ENCODE peak calls at places on chromosomes 5 and 9, in nine cellular contexts. One of them, this sample, is unnamed.
A peak's percentile ranks its signal among the peaks of the same experiment; 100 is the strongest.

GRCh38 chr5:9201761-9202160 is 344.1 kb downstream of the SEMA5A start:
- DNase-seq in fibroblast of the aortic adventitia: no peak
- DNase-seq in pancreas: no peak
- DNase-seq in GM12865: no peak
- DNase-seq in tibial nerve: no peak
- DNase-seq in HFFc6: no peak
- DNase-seq in cardiac muscle cell: no peak
- DNase-seq in mammary epithelial cell: no peak
- DNase-seq in progenitor cell of endocrine pancreas: no peak
- DNase-seq in this sample: no peak

GRCh38 chr9:87518702-87519335 is 21.2 kb downstream of the DAPK1 start:
- DNase-seq in fibroblast of the aortic adventitia: peak; percentile 87
- DNase-seq in pancreas: no peak
- DNase-seq in GM12865: no peak
- DNase-seq in tibial nerve: peak; percentile 62
- DNase-seq in HFFc6: no peak
- DNase-seq in cardiac muscle cell: peak; percentile 94
- DNase-seq in mammary epithelial cell: no peak
- DNase-seq in progenitor cell of endocrine pancreas: no peak
- DNase-seq in this sample: no peak

GRCh38 chr5:142841511-142842255 is 71.5 kb downstream of the ARHGAP26 start:
- DNase-seq in fibroblast of the aortic adventitia: peak; percentile 85
- DNase-seq in pancreas: no peak
- DNase-seq in GM12865: no peak
- DNase-seq in tibial nerve: peak; percentile 47
- DNase-seq in HFFc6: peak; percentile 33
- DNase-seq in cardiac muscle cell: peak; percentile 72
- DNase-seq in mammary epithelial cell: no peak
- DNase-seq in progenitor cell of endocrine pancreas: no peak
- DNase-seq in this sample: peak; percentile 55

GRCh38 chr9:96674914-96675538 is 19.9 kb upstream of the PRXL2C start:
- DNase-seq in fibroblast of the aortic adventitia: peak; percentile 73
- DNase-seq in pancreas: no peak
- DNase-seq in GM12865: no peak
- DNase-seq in tibial nerve: no peak
- DNase-seq in HFFc6: peak; percentile 65
- DNase-seq in cardiac muscle cell: peak; percentile 39
- DNase-seq in mammary epithelial cell: peak; percentile 91
- DNase-seq in progenitor cell of endocrine pancreas: no peak
- DNase-seq in this sample: no peak

GRCh38 chr5:133220851-133221674 is 169.2 kb downstream of the HSPA4 start:
- DNase-seq in fibroblast of the aortic adventitia: peak; percentile 62
- DNase-seq in pancreas: no peak
- DNase-seq in GM12865: no peak
- DNase-seq in tibial nerve: no peak
- DNase-seq in HFFc6: no peak
- DNase-seq in cardiac muscle cell: peak; percentile 35
- DNase-seq in mammary epithelial cell: no peak
- DNase-seq in progenitor cell of endocrine pancreas: no peak
- DNase-seq in this sample: no peak

GRCh38 chr9:72749276-72749675 is 203.6 kb downstream of the ALDH1A1 start:
- DNase-seq in fibroblast of the aortic adventitia: no peak
- DNase-seq in pancreas: no peak
- DNase-seq in GM12865: no peak
- DNase-seq in tibial nerve: no peak
- DNase-seq in HFFc6: no peak
- DNase-seq in cardiac muscle cell: no peak
- DNase-seq in mammary epithelial cell: peak; percentile 51
- DNase-seq in progenitor cell of endocrine pancreas: no peak
- DNase-seq in this sample: no peak

GRCh38 chr5:7321724-7322123 is 74.2 kb upstream of the ADCY2 start:
- DNase-seq in fibroblast of the aortic adventitia: peak; percentile 97
- DNase-seq in pancreas: no peak
- DNase-seq in GM12865: no peak
- DNase-seq in tibial nerve: peak; percentile 38
- DNase-seq in HFFc6: peak; percentile 99
- DNase-seq in cardiac muscle cell: no peak
- DNase-seq in mammary epithelial cell: no peak
- DNase-seq in progenitor cell of endocrine pancreas: no peak
- DNase-seq in this sample: peak; percentile 91

GRCh38 chr5:121975294-121975693 is 13.5 kb downstream of the SRFBP1 start:
- DNase-seq in fibroblast of the aortic adventitia: no peak
- DNase-seq in pancreas: no peak
- DNase-seq in GM12865: no peak
- DNase-seq in tibial nerve: no peak
- DNase-seq in HFFc6: no peak
- DNase-seq in cardiac muscle cell: no peak
- DNase-seq in mammary epithelial cell: no peak
- DNase-seq in progenitor cell of endocrine pancreas: no peak
- DNase-seq in this sample: no peak

GRCh38 chr9:35680331-35681105 is 6.8 kb downstream of the CA9 start:
- DNase-seq in fibroblast of the aortic adventitia: peak; percentile 22
- DNase-seq in pancreas: no peak
- DNase-seq in GM12865: peak; percentile 77
- DNase-seq in tibial nerve: no peak
- DNase-seq in HFFc6: peak; percentile 79
- DNase-seq in cardiac muscle cell: peak; percentile 74
- DNase-seq in mammary epithelial cell: no peak
- DNase-seq in progenitor cell of endocrine pancreas: no peak
- DNase-seq in this sample: peak; percentile 39

GRCh38 chr5:89676634-89677033 is 732.9 kb downstream of the CETN3 start:
- DNase-seq in fibroblast of the aortic adventitia: no peak
- DNase-seq in pancreas: no peak
- DNase-seq in GM12865: peak; percentile 13
- DNase-seq in tibial nerve: no peak
- DNase-seq in HFFc6: no peak
- DNase-seq in cardiac muscle cell: no peak
- DNase-seq in mammary epithelial cell: no peak
- DNase-seq in progenitor cell of endocrine pancreas: no peak
- DNase-seq in this sample: no peak

GRCh38 chr9:98867109-98867433 is 59.6 kb downstream of the GALNT12 start:
- DNase-seq in fibroblast of the aortic adventitia: peak; percentile 35
- DNase-seq in pancreas: no peak
- DNase-seq in GM12865: no peak
- DNase-seq in tibial nerve: no peak
- DNase-seq in HFFc6: no peak
- DNase-seq in cardiac muscle cell: no peak
- DNase-seq in mammary epithelial cell: no peak
- DNase-seq in progenitor cell of endocrine pancreas: no peak
- DNase-seq in this sample: no peak

GRCh38 chr9:95857896-95858295 is 17.6 kb upstream of the ERCC6L2 start:
- DNase-seq in fibroblast of the aortic adventitia: no peak
- DNase-seq in pancreas: no peak
- DNase-seq in GM12865: peak; percentile 48
- DNase-seq in tibial nerve: no peak
- DNase-seq in HFFc6: no peak
- DNase-seq in cardiac muscle cell: no peak
- DNase-seq in mammary epithelial cell: no peak
- DNase-seq in progenitor cell of endocrine pancreas: no peak
- DNase-seq in this sample: no peak

GRCh38 chr5:80260461-80260860 is 4.6 kb upstream of the SERINC5 start:
- DNase-seq in fibroblast of the aortic adventitia: no peak
- DNase-seq in pancreas: peak; percentile 38
- DNase-seq in GM12865: no peak
- DNase-seq in tibial nerve: no peak
- DNase-seq in HFFc6: no peak
- DNase-seq in cardiac muscle cell: no peak
- DNase-seq in mammary epithelial cell: no peak
- DNase-seq in progenitor cell of endocrine pancreas: no peak
- DNase-seq in this sample: no peak

GRCh38 chr9:96875460-96876142 is 21.3 kb upstream of the ZNF782 start:
- DNase-seq in fibroblast of the aortic adventitia: peak; percentile 57
- DNase-seq in pancreas: peak; percentile 74
- DNase-seq in GM12865: peak; percentile 91
- DNase-seq in tibial nerve: no peak
- DNase-seq in HFFc6: no peak
- DNase-seq in cardiac muscle cell: peak; percentile 81
- DNase-seq in mammary epithelial cell: peak; percentile 74
- DNase-seq in progenitor cell of endocrine pancreas: peak; percentile 77
- DNase-seq in this sample: no peak

GRCh38 chr9:132977626-132978450 is 656 bp upstream of the GFI1B start:
- DNase-seq in fibroblast of the aortic adventitia: peak; percentile 47
- DNase-seq in pancreas: peak; percentile 35
- DNase-seq in GM12865: peak; percentile 71
- DNase-seq in tibial nerve: peak; percentile 33
- DNase-seq in HFFc6: peak; percentile 30
- DNase-seq in cardiac muscle cell: peak; percentile 60
- DNase-seq in mammary epithelial cell: peak; percentile 44
- DNase-seq in progenitor cell of endocrine pancreas: peak; percentile 53
- DNase-seq in this sample: peak; percentile 2

GRCh38 chr5:149220750-149221149 is 50.9 kb upstream of the AFAP1L1 start:
- DNase-seq in fibroblast of the aortic adventitia: no peak
- DNase-seq in pancreas: no peak
- DNase-seq in GM12865: no peak
- DNase-seq in tibial nerve: no peak
- DNase-seq in HFFc6: no peak
- DNase-seq in cardiac muscle cell: no peak
- DNase-seq in mammary epithelial cell: no peak
- DNase-seq in progenitor cell of endocrine pancreas: no peak
- DNase-seq in this sample: no peak

GRCh38 chr5:172701336-172702061 is 60.4 kb downstream of the NEURL1B start:
- DNase-seq in fibroblast of the aortic adventitia: no peak
- DNase-seq in pancreas: no peak
- DNase-seq in GM12865: no peak
- DNase-seq in tibial nerve: no peak
- DNase-seq in HFFc6: no peak
- DNase-seq in cardiac muscle cell: no peak
- DNase-seq in mammary epithelial cell: no peak
- DNase-seq in progenitor cell of endocrine pancreas: no peak
- DNase-seq in this sample: no peak

GRCh38 chr5:86971034-86971511 is 296.6 kb upstream of the RASA1 start:
- DNase-seq in fibroblast of the aortic adventitia: peak; percentile 35
- DNase-seq in pancreas: no peak
- DNase-seq in GM12865: peak; percentile 43
- DNase-seq in tibial nerve: no peak
- DNase-seq in HFFc6: peak; percentile 29
- DNase-seq in cardiac muscle cell: peak; percentile 64
- DNase-seq in mammary epithelial cell: peak; percentile 3
- DNase-seq in progenitor cell of endocrine pancreas: no peak
- DNase-seq in this sample: no peak
- TF ChIP-seq CTCF in fibroblast of the aortic adventitia: peak; percentile 29
- TF ChIP-seq CTCF in pancreas: no peak
- TF ChIP-seq CTCF in GM12865: peak; percentile 16
- TF ChIP-seq CTCF in tibial nerve: no peak
- TF ChIP-seq CTCF in HFFc6: peak; percentile 73
- TF ChIP-seq CTCF in cardiac muscle cell: peak; percentile 33
- TF ChIP-seq CTCF in mammary epithelial cell: peak; percentile 29
- TF ChIP-seq CTCF in progenitor cell of endocrine pancreas: no peak
- TF ChIP-seq CTCF in this sample: peak; percentile 39

DNA sequence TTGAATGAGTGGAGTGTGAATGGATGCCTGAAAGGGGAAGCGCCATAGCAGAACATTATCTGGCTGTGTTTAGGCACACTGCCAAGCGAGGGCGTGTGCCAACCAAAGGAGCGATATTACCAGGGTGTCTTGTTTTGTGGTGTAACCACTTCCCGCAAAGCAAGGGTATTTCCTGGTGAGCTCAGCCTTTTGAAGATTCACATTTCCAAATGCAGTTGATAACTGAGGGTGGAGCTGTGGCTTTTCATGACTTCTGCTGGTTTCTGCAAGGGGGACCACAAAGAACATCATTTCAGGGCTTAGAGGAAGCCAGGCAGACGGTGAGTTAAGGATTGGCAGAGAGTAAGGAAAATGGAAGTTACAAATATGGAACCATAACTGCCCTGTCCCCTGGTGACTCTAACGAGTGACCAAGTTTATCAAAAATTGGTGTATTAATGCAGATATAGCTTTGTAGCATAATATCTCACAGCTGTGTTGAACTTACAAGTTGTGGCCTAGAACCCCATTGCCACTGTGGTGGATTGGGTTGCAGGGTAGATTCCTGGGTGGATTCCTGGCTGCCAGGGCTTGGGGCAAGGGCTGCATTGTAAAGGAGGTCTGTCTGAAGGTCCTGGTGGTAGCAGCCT is 71.4 kb downstream of the RALGPS1 start:
- DNase-seq in fibroblast of the aortic adventitia: peak; percentile 71
- DNase-seq in pancreas: peak; percentile 14
- DNase-seq in GM12865: peak; percentile 92
- DNase-seq in tibial nerve: peak; percentile 64
- DNase-seq in HFFc6: no peak
- DNase-seq in cardiac muscle cell: peak; percentile 90
- DNase-seq in mammary epithelial cell: peak; percentile 96
- DNase-seq in progenitor cell of endocrine pancreas: no peak
- DNase-seq in this sample: no peak
- TF ChIP-seq CTCF in fibroblast of the aortic adventitia: no peak
- TF ChIP-seq CTCF in pancreas: no peak
- TF ChIP-seq CTCF in GM12865: no peak
- TF ChIP-seq CTCF in tibial nerve: no peak
- TF ChIP-seq CTCF in HFFc6: no peak
- TF ChIP-seq CTCF in cardiac muscle cell: no peak
- TF ChIP-seq CTCF in mammary epithelial cell: no peak
- TF ChIP-seq CTCF in progenitor cell of endocrine pancreas: no peak
- TF ChIP-seq CTCF in this sample: no peak

DNA sequence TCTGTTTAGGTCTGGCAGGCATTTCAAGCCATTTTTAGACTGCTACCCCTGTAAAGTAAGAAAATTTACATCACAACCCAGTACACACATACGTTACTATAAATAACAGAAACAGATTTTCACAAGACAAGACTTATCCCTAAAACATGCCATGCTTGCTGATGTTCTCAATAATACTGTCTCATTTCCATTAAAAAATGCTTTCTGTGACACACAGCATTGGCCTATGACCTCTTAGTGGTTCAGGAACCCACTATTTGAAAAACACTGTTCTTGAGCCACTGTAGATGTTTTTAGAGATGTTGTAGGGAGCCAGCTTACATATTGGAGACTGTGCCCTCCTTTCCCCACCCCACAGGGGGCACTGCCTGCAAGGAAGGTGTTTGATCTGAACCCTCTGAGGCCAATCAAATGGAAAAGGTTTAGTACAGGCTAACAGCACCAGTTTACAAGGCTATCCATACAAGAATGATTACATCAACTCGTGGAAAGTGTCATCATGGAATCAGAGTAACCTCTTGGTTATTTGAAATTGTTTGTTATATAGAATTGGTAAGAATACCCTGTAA is 30.8 kb downstream of the ZSWIM6 start:
- DNase-seq in fibroblast of the aortic adventitia: no peak
- DNase-seq in pancreas: no peak
- DNase-seq in GM12865: peak; percentile 13
- DNase-seq in tibial nerve: no peak
- DNase-seq in HFFc6: peak; percentile 70
- DNase-seq in cardiac muscle cell: peak; percentile 24
- DNase-seq in mammary epithelial cell: no peak
- DNase-seq in progenitor cell of endocrine pancreas: no peak
- DNase-seq in this sample: no peak
- TF ChIP-seq CTCF in fibroblast of the aortic adventitia: peak; percentile 19
- TF ChIP-seq CTCF in pancreas: no peak
- TF ChIP-seq CTCF in GM12865: peak; percentile 10
- TF ChIP-seq CTCF in tibial nerve: no peak
- TF ChIP-seq CTCF in HFFc6: peak; percentile 67
- TF ChIP-seq CTCF in cardiac muscle cell: peak; percentile 25
- TF ChIP-seq CTCF in mammary epithelial cell: peak; percentile 37
- TF ChIP-seq CTCF in progenitor cell of endocrine pancreas: peak; percentile 43
- TF ChIP-seq CTCF in this sample: no peak

DNA sequence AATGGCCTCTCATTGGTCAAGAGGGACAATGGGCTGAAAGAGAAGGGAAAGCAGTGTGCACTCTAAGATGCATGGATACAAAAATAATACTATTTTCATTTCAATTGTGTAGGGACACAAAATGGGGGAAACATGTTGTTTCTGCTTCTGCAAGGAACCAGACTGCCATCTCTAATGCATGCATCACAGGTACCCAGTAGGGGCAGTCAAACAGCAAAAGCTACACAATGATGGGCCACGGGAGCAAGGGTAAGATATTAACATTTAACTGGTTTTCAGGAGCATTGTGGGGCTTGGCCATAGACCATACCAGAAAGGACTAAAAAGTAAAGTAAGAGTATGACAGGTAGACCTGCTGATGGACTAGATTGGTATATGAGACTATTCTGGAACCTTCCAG is 535.8 kb downstream of the SPATA31D1 start:
- DNase-seq in fibroblast of the aortic adventitia: no peak
- DNase-seq in pancreas: no peak
- DNase-seq in GM12865: no peak
- DNase-seq in tibial nerve: no peak
- DNase-seq in HFFc6: no peak
- DNase-seq in cardiac muscle cell: no peak
- DNase-seq in mammary epithelial cell: no peak
- DNase-seq in progenitor cell of endocrine pancreas: no peak
- DNase-seq in this sample: no peak
- TF ChIP-seq CTCF in fibroblast of the aortic adventitia: peak; percentile 4
- TF ChIP-seq CTCF in pancreas: no peak
- TF ChIP-seq CTCF in GM12865: no peak
- TF ChIP-seq CTCF in tibial nerve: no peak
- TF ChIP-seq CTCF in HFFc6: no peak
- TF ChIP-seq CTCF in cardiac muscle cell: no peak
- TF ChIP-seq CTCF in mammary epithelial cell: no peak
- TF ChIP-seq CTCF in progenitor cell of endocrine pancreas: no peak
- TF ChIP-seq CTCF in this sample: no peak

This sample was measured in AG09319.